ENCODE peak calls at places on chromosome 15, in eight cellular contexts. A is uterus, K is pancreas, H is fibroblast of lung, E is cardiac muscle cell, G is neural crest cell, Y is right lobe of liver, I is neural progenitor cell. J is an unnamed sample.

GRCh38 chr15:81304226-81304625 is 19.7 kb downstream of the STARD5 start:
- DNase-seq in E (no peak), K (no peak), H (peak), I (no peak), G (no peak), Y (no peak), A (no peak), J (no peak)

GRCh38 chr15:33968224-33968623 is at the start of gene CHRM5:
- DNase-seq in H (no peak), Y (no peak), G (no peak), E (no peak), A (no peak), I (no peak), K (no peak), J (no peak)

GRCh38 chr15:55917881-55918296 is 75.5 kb downstream of the NEDD4 start:
- DNase-seq in Y (no peak), G (no peak), A (no peak), K (no peak), E (peak), H (peak), I (peak), J (no peak)

GRCh38 chr15:77525411-77525811 is 104.7 kb downstream of the HMG20A start:
- DNase-seq in K (no peak), A (no peak), Y (peak), G (no peak), H (no peak), E (no peak), I (peak), J (peak)

GRCh38 chr15:65286704-65287514 is at the start of gene PARP16:
- DNase-seq in E (peak), A (peak), H (peak), G (peak), K (peak), I (peak), Y (peak), J (peak)

GRCh38 chr15:101277038-101277822 is at the start of gene SELENOS:
- DNase-seq in A (peak), E (peak), H (peak), K (peak), G (peak), I (peak), Y (peak), J (peak)

GRCh38 chr15:80641384-80641783 is 53.7 kb upstream of the ABHD17C start:
- DNase-seq in A (no peak), E (no peak), G (no peak), I (no peak), H (no peak), K (no peak), Y (no peak), J (no peak)

GRCh38 chr15:40902605-40903561 is 8.6 kb downstream of the VPS18 start:
- DNase-seq in I (peak), A (no peak), E (no peak), H (no peak), G (no peak), Y (peak), K (peak), J (no peak)

GRCh38 chr15:72983812-72984211 is 68.5 kb upstream of the NEO1 start:
- DNase-seq in E (no peak), G (no peak), K (no peak), Y (no peak), I (no peak), A (no peak), H (no peak), J (no peak)

GRCh38 chr15:88744548-88745020 is 58.7 kb upstream of the ACAN start:
- DNase-seq in H (no peak), K (no peak), Y (no peak), A (no peak), I (peak), E (peak), G (no peak), J (no peak)

GRCh38 chr15:53644681-53645080 is 114.8 kb downstream of the WDR72 start:
- DNase-seq in H (no peak), G (no peak), Y (no peak), E (no peak), K (no peak), A (no peak), I (no peak), J (no peak)

GRCh38 chr15:58065445-58066041 is at the start of gene ALDH1A2:
- DNase-seq in E (peak), Y (peak), I (peak), K (no peak), G (peak), H (no peak), A (peak), J (no peak)

GRCh38 chr15:42150246-42150970 is 6.0 kb downstream of the PLA2G4F start:
- DNase-seq in K (no peak), A (no peak), H (no peak), E (no peak), I (no peak), Y (no peak), G (no peak), J (no peak)

GRCh38 chr15:63140936-63141335 is 16.3 kb downstream of the RPS27L start:
- DNase-seq in K (no peak), E (no peak), H (no peak), Y (no peak), A (no peak), I (no peak), G (no peak), J (no peak)

GRCh38 chr15:63145426-63145825 is 11.9 kb downstream of the RPS27L start:
- DNase-seq in E (no peak), K (no peak), A (no peak), G (no peak), Y (no peak), H (no peak), I (no peak), J (no peak)

GRCh38 chr15:63151665-63152064 is 5.6 kb downstream of the RPS27L start:
- DNase-seq in I (no peak), Y (no peak), G (no peak), H (no peak), K (no peak), A (no peak), E (no peak), J (no peak)

DNA sequence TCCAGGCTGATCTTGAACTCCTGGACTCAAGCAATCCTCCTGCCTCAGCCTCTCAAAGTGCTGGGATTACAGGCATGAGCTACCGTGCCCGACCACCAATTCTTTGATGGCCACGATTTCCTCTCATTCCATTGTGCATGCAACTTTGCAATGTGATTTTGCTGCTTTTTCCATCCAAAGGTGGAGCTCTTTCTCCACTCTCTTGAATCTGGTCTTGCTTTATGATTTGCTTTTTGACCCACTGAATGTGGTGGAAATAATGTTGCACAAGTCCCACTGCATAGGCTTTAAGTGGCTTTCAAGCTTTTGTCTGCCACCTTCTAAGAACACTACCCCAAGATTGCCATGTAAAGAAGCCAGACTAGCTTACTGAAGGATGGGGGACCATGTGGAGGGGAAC is 10.6 kb downstream of the RPS27L start:
- DNase-seq in A (no peak), G (no peak), H (peak), K (no peak), Y (no peak), E (no peak), I (no peak), J (no peak)
- TF ChIP-seq CTCF in A (no peak), G (no peak), H (peak), K (no peak), Y (no peak), E (peak), I (no peak), J (peak)

DNA sequence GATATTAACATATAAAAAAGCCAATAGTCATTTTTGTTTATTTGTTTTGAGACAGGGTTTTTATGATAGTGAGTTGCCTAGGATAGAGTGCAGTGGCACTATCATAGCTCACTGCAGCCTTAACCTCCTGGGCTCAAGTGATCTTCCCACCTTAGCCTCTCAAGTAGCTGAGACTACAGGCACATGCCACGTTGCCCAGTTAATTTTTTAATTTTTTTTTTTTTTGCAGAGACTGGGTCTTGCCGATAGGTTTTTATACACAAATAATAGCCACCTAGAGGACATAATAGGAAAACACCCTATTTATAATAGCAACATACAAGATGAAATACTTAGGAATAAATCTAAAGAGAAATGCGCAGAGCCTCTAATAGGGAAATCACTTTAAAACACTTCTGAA is 13.3 kb downstream of the EIF3J start:
- DNase-seq in K (no peak), A (no peak), I (no peak), G (no peak), E (no peak), Y (no peak), H (peak), J (no peak)
- TF ChIP-seq CTCF in K (peak), A (peak), I (peak), G (peak), E (peak), Y (peak), H (peak), J (peak)

GRCh38 chr15:44243829-44244228 is 44.7 kb upstream of the GOLM2 start:
- DNase-seq in H (no peak), K (no peak), E (no peak), Y (no peak), A (no peak), I (no peak), G (no peak), J (no peak)
- TF ChIP-seq CTCF in H (peak), K (no peak), E (no peak), Y (no peak), A (no peak), I (peak), G (peak), J (no peak)

GRCh38 chr15:74036271-74037170 is 42.0 kb downstream of the PML start:
- DNase-seq in E (peak), K (no peak), A (peak), H (peak), G (peak), Y (no peak), I (peak), J (peak)
- TF ChIP-seq CTCF in E (peak), K (peak), A (peak), H (peak), G (peak), Y (peak), I (peak), J (peak)

GRCh38 chr15:90001062-90001682 is at the start of gene ZNF710:
- DNase-seq in H (peak), I (peak), G (peak), A (peak), Y (no peak), K (peak), E (peak), J (peak)
- TF ChIP-seq CTCF in H (no peak), I (no peak), G (no peak), A (no peak), Y (no peak), K (no peak), E (no peak), J (no peak)

GRCh38 chr15:87667643-87668042 is 588.9 kb downstream of the NTRK3 start:
- DNase-seq in E (no peak), I (no peak), Y (no peak), A (no peak), G (no peak), K (no peak), H (no peak), J (no peak)

GRCh38 chr15:87671289-87671688 is 585.2 kb downstream of the NTRK3 start:
- DNase-seq in A (no peak), I (no peak), K (no peak), G (no peak), Y (no peak), H (no peak), E (no peak), J (no peak)

GRCh38 chr15:87669846-87670245 is 586.7 kb downstream of the NTRK3 start:
- DNase-seq in I (no peak), G (no peak), E (no peak), K (no peak), Y (no peak), A (no peak), H (no peak), J (no peak)

DNA sequence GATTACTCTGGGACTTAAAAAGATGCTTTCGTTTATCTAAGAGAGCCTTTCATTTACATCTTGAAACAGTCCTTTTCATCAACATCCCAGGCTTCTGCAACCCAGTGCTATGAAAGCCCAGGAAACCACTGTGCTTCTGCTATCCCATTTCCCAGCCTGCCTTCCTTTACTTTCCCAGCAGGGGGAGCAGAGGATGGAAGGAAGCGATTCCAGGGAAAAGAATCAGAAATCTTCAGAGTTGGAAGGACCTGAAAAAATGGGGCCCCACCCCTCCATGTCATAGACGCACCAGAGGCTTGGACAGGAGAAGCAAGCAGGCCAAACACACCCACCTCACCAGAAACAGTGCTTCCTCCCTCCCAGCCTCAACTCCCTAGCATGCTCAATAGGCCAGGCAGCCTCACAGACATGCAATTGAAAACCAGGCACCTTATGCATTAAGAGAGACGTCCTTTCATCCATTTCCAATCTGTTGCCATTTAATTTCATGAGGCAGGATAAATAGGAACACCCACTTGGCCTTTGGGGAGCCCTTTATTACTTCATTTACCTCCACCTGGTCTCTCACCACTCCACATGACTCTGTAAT is 584.1 kb downstream of the NTRK3 start:
- DNase-seq in G (peak), Y (no peak), K (no peak), A (peak), I (peak), H (peak), E (peak), J (no peak)
- TF ChIP-seq CTCF in G (peak), Y (peak), K (no peak), A (peak), I (peak), H (peak), E (peak), J (peak)

DNA sequence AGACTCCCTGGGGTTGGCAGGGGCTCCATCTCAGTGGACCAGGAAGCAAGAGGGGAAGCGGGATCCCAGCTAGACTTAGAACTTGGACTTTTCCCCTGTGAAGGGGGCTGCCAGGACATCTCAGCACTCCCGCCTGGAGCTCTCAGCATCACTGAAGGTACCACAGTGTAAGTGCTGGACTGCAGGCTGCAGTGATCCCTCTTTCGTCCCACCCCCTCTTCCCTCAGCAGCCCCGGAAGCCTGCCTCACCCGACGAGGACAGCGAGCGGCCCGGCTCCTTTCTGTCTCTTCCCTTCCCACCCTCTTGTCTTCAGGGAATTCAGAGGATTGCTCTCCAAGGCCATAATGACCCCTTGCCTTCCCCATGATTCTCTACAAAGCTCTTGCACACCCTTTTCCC is 94.4 kb downstream of the ANP32A start:
- DNase-seq in I (no peak), A (no peak), G (no peak), K (no peak), E (no peak), Y (no peak), H (no peak), J (no peak)
- TF ChIP-seq CTCF in I (no peak), A (no peak), G (no peak), K (no peak), E (no peak), Y (no peak), H (no peak), J (no peak)

DNA sequence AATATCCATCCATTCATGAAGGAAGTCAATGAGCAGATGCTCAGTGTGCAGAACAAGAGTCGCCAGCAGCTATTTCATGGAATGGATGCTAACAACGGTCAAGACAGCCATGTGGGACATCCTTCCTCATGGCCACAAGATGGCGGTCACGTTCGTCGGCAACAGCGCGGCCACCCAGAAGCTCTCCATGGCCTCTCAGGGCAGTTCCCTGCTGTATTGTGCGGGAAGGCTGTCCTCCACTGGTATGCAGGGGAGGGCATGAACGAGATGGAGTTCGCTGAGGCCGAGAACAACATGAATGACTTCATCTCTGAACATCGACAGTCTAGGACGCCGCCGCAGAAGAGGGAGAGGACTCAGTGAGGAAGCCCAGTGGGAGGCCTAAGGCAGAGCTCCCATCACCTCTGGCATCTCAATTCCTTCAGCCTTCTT is 208.3 kb downstream of the TJP1 start:
- DNase-seq in H (no peak), G (no peak), I (peak), E (no peak), A (no peak), Y (no peak), K (no peak), J (no peak)
- TF ChIP-seq CTCF in H (peak), G (peak), I (peak), E (no peak), A (no peak), Y (no peak), K (no peak), J (peak)

GRCh38 chr15:78570710-78571109 is 5.4 kb downstream of the CHRNA5 start:
- DNase-seq in A (no peak), H (no peak), G (no peak), I (no peak), Y (no peak), K (no peak), E (no peak), J (no peak)
- TF ChIP-seq CTCF in A (no peak), H (no peak), G (no peak), I (no peak), Y (no peak), K (no peak), E (no peak), J (no peak)